ENCODE peak calls at places on chromosome 12, in four cellular contexts. B, J, A and U are unnamed samples.

GRCh38 chr12:100555722-100556121 is 17.8 kb upstream of the GAS2L3 start:
- DNase-seq in B (peak), J (no peak), A (no peak), U (no peak)

GRCh38 chr12:19908825-19909224 is 459.5 kb upstream of the PDE3A start:
- DNase-seq in B (no peak), J (no peak), A (no peak), U (no peak)

GRCh38 chr12:53617700-53618099 is 8.5 kb downstream of the ATF7 start:
- DNase-seq in B (no peak), J (no peak), A (no peak), U (no peak)

GRCh38 chr12:66055837-66056319 is 74.7 kb downstream of the LLPH start:
- DNase-seq in B (no peak), J (no peak), A (no peak), U (no peak)

GRCh38 chr12:127779301-127780045 is 487.5 kb upstream of the TMEM132C start:
- DNase-seq in B (peak), J (no peak), A (no peak), U (no peak)

GRCh38 chr12:38141861-38142260 is 174.7 kb upstream of the ALG10B start:
- DNase-seq in B (no peak), J (no peak), A (no peak), U (no peak)

GRCh38 chr12:124296295-124296915 is 1.5 kb downstream of the RFLNA start:
- DNase-seq in B (no peak), J (no peak), A (no peak), U (peak)

GRCh38 chr12:120100630-120101029 is 15.9 kb downstream of the RAB35 start:
- DNase-seq in B (peak), J (no peak), A (no peak), U (no peak)

GRCh38 chr12:12273291-12273957 is 6.6 kb upstream of the LRP6 start:
- DNase-seq in B (no peak), J (no peak), A (no peak), U (no peak)

GRCh38 chr12:20701106-20701505 is 6.0 kb downstream of the SLCO1C1 start:
- DNase-seq in B (no peak), J (no peak), A (no peak), U (no peak)

GRCh38 chr12:42735869-42736361 is 146.4 kb upstream of the PRICKLE1 start:
- DNase-seq in B (no peak), J (no peak), A (no peak), U (no peak)

GRCh38 chr12:57838594-57839302 is 7.8 kb downstream of the CTDSP2 start:
- DNase-seq in B (no peak), J (no peak), A (no peak), U (peak)

GRCh38 chr12:93449277-93449676 is 7.5 kb upstream of the UBE2N start:
- DNase-seq in B (no peak), J (no peak), A (no peak), U (no peak)

GRCh38 chr12:109612975-109613502 is 39.4 kb downstream of the MVK start:
- DNase-seq in B (peak), J (no peak), A (no peak), U (peak)

GRCh38 chr12:12008232-12008850 is 62.4 kb upstream of the BCL2L14 start:
- DNase-seq in B (no peak), J (peak), A (no peak), U (peak)